ENCODE peak calls at places on chromosomes 3 and 15, in seven cellular contexts. L is colonic mucosa, Z is H9, V is WERI-Rb-1, M is Panc1, D is Caco-2, H is MM.1S. S is an unnamed sample.

GRCh38 chr3:108006901-108007331 is 83.9 kb downstream of the CD47 start:
- DNase-seq in L (no peak), Z (no peak), V (no peak), M (no peak), D (no peak), H (no peak), S (no peak)

GRCh38 chr15:48408337-48408736 is 77.1 kb downstream of the DUT start:
- DNase-seq in L (no peak), Z (no peak), V (no peak), M (no peak), D (no peak), H (peak; percentile 24), S (no peak)

GRCh38 chr3:189947948-189948723 is 172.6 kb downstream of the P3H2 start:
- DNase-seq in L (peak; percentile 46), Z (no peak), V (no peak), M (peak; percentile 75), D (peak; percentile 44), H (peak; percentile 45), S (no peak)

GRCh38 chr15:70237626-70238025 is 139.9 kb upstream of the TLE3 start:
- DNase-seq in L (no peak), Z (no peak), V (no peak), M (no peak), D (no peak), H (no peak), S (no peak)

GRCh38 chr3:195441051-195441450 is 1.8 kb downstream of the ACAP2 start:
- DNase-seq in L (no peak), Z (no peak), V (no peak), M (no peak), D (no peak), H (no peak), S (no peak)

GRCh38 chr3:169624533-169624972 is 39.0 kb downstream of the MECOM start:
- DNase-seq in L (no peak), Z (no peak), V (peak; percentile 13), M (no peak), D (no peak), H (no peak), S (no peak)

GRCh38 chr15:43872416-43873020 is 45.7 kb downstream of the WDR76 start:
- DNase-seq in L (peak; percentile 25), Z (peak; percentile 62), V (peak; percentile 49), M (peak; percentile 38), D (peak; percentile 72), H (peak; percentile 41), S (no peak)

GRCh38 chr15:69615756-69616155 is 163.1 kb downstream of the RPLP1 start:
- DNase-seq in L (peak; percentile 5), Z (no peak), V (no peak), M (no peak), D (no peak), H (no peak), S (peak; percentile 18)

GRCh38 chr3:106609666-106610301 is 741.0 kb upstream of the CBLB start:
- DNase-seq in L (peak; percentile 60), Z (peak; percentile 69), V (peak; percentile 66), M (peak; percentile 60), D (peak; percentile 68), H (peak; percentile 67), S (no peak)

GRCh38 chr3:53254190-53254809 is 1.5 kb downstream of the TKT start:
- DNase-seq in L (no peak), Z (no peak), V (peak; percentile 30), M (no peak), D (no peak), H (no peak), S (no peak)

GRCh38 chr3:157417247-157417646 is 19.4 kb upstream of the PTX3 start:
- DNase-seq in L (no peak), Z (no peak), V (no peak), M (no peak), D (no peak), H (no peak), S (no peak)

GRCh38 chr3:126180477-126181397 is at the start of gene ALDH1L1:
- DNase-seq in L (peak; percentile 76), Z (peak; percentile 83), V (peak; percentile 80), M (no peak), D (peak; percentile 40), H (no peak), S (no peak)

GRCh38 chr3:119808843-119809242 is 26.9 kb downstream of the NR1I2 start:
- DNase-seq in L (no peak), Z (no peak), V (no peak), M (no peak), D (no peak), H (no peak), S (no peak)

GRCh38 chr15:55007561-55007960 is 189.2 kb downstream of the RSL24D1 start:
- DNase-seq in L (no peak), Z (no peak), V (no peak), M (no peak), D (no peak), H (no peak), S (no peak)

GRCh38 chr3:17033516-17034168 is 148.9 kb downstream of the PLCL2 start:
- DNase-seq in L (no peak), Z (no peak), V (no peak), M (no peak), D (no peak), H (no peak), S (no peak)

GRCh38 chr3:72844436-72844999 is 3.7 kb downstream of the SHQ1 start:
- DNase-seq in L (no peak), Z (no peak), V (no peak), M (no peak), D (no peak), H (no peak), S (no peak)

DNA sequence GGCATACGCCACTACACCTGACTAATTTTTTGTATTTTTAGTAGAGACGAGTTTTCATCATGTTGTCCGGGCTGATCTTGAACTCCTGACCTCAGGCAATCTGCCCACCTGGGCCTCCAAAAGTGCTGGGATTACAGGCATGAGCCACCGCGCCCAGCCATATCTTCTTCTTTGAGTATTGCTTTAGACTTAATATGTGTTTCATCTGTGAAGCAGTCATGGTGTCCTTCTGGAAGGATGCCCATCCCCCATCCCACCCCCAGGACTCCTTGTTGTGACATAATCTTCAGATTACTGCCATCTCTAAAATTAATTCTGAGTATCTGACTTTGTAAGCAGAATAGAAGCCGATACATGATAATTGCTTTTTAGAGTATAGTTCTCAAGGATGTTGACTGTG is 57.7 kb downstream of the KLHL25 start:
- DNase-seq in L (no peak), Z (no peak), V (no peak), M (no peak), D (no peak), H (no peak), S (no peak)
- TF ChIP-seq CTCF in L (no peak), Z (no peak), V (no peak), M (no peak), D (no peak), H (no peak), S (no peak)

DNA sequence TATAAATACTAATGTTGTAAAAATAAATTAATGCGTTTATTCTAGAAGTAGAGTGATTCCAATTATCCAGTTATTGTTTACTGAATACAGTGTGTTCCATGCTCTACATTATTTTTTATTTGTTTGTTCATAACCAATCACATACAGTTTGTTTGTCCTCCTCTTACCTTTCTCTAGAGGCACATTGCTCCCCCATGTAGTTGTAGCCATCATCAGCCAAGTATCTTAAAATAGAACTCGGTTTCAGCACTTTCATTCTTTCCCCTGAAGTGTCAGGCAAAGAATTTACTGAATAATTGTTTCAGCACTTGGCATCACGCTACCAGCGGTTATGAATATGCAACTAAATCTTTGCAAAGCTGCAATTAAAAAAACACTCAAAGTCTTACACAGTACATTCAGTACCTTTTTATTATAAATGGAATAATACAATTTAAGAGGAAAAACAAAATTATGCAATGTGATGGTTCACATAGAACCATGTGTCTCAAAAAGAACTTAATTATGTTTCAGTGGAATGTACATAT is 448.6 kb upstream of the ATP10A start:
- DNase-seq in L (no peak), Z (no peak), V (no peak), M (no peak), D (no peak), H (no peak), S (no peak)
- H3K9me3 ChIP-seq in L (no peaks in the 10 kb centered on the region), Z (peaks cover 28% of the 10 kb centered on the region), V (peaks cover 14% of the 10 kb centered on the region), M (peaks cover 19% of the 10 kb centered on the region), D (peaks cover 19% of the 10 kb centered on the region), H (no peaks in the 10 kb centered on the region), S (peaks cover 5% of the 10 kb centered on the region)

GRCh38 chr3:170848294-170848917 is 21.6 kb downstream of the RPL22L1 start:
- DNase-seq in L (no peak), Z (no peak), V (no peak), M (no peak), D (no peak), H (no peak), S (no peak)
- TF ChIP-seq CTCF in L (peak; percentile 33), Z (peak; percentile 49), V (no peak), M (peak; percentile 69), D (peak; percentile 28), H (peak; percentile 56), S (peak; percentile 19)

GRCh38 chr3:118213892-118214291 is 820.8 kb downstream of the IGSF11 start:
- DNase-seq in L (no peak), Z (no peak), V (no peak), M (no peak), D (no peak), H (no peak), S (no peak)
- H3K9me3 ChIP-seq in L (no peaks in the 10 kb centered on the region), Z (no peaks in the 10 kb centered on the region), V (no peaks in the 10 kb centered on the region), M (no peaks in the 10 kb centered on the region), D (no peaks in the 10 kb centered on the region), H (no peaks in the 10 kb centered on the region), S (no peaks in the 10 kb centered on the region)

GRCh38 chr15:56737791-56738190 is 4.5 kb upstream of the ZNF280D start:
- DNase-seq in L (no peak), Z (no peak), V (no peak), M (no peak), D (no peak), H (no peak), S (no peak)

GRCh38 chr15:56736881-56737707 is 3.8 kb upstream of the ZNF280D start:
- DNase-seq in L (no peak), Z (no peak), V (no peak), M (no peak), D (no peak), H (no peak), S (no peak)

GRCh38 chr15:56739474-56739873 is 6.2 kb upstream of the ZNF280D start:
- DNase-seq in L (no peak), Z (no peak), V (no peak), M (no peak), D (no peak), H (no peak), S (no peak)

GRCh38 chr15:56741541-56741940 is 8.2 kb upstream of the ZNF280D start:
- DNase-seq in L (no peak), Z (no peak), V (no peak), M (no peak), D (no peak), H (no peak), S (no peak)

DNA sequence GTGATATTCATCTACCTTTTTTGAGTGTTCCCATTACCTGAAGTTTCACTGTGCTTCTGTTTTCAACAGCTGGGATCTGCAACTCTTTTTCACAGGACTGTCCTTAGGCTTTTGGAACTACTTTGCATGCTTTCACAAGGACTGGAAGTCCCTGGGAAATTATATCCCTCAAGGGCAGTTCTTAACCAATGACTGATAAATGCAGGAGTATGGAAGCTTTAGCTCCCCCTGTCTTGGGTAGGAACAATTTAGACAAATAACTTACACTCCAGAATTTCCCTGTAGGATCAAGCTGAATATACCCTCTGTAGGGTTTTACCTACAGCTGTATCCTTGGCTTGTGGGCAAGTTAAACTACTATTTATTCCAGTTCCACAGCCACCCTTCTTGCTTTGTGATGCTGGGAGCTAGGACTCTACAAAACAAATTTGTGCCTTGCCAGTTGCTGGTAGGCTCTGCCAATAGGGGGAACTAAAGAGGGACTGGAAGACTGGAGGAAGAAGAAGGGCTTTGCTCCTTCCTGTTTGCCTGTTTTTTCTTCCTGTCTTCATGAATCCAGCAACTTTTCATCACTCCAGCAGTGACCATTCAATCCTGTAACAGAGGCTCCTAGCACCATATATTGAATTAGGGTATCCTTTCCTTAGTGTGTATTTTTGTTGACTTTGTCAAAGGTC is 6.8 kb upstream of the ZNF280D start:
- DNase-seq in L (no peak), Z (peak; percentile 40), V (no peak), M (no peak), D (peak; percentile 17), H (no peak), S (no peak)
- TF ChIP-seq CTCF in L (no peak), Z (peak; percentile 64), V (peak; percentile 45), M (peak; percentile 33), D (peak; percentile 21), H (peak; percentile 27), S (no peak)

S was measured in suprapubic skin.